ENCODE peak calls at places on chromosome 18, in six cellular contexts. K is GM23338, D is hepatocyte, Y is neural progenitor cell, Q is HCT116, C is GM23248. T is an unnamed sample.

GRCh38 chr18:80127635-80128034 is 18.6 kb downstream of the ADNP2 start:
- DNase-seq in C (no peak), K (no peak), D (no peak), Y (no peak), Q (no peak), T (no peak)

GRCh38 chr18:52992041-52992440 is 652.0 kb downstream of the DCC start:
- DNase-seq in Y (peak), C (no peak), D (peak), Q (no peak), K (peak), T (no peak)

GRCh38 chr18:79538635-79539034 is 141.0 kb upstream of the CTDP1 start:
- DNase-seq in D (no peak), Q (no peak), C (no peak), K (no peak), Y (no peak), T (no peak)

GRCh38 chr18:76460482-76460881 is 34.6 kb downstream of the ZNF516 start:
- DNase-seq in Q (no peak), Y (no peak), C (peak), K (no peak), D (no peak), T (no peak)

GRCh38 chr18:64037812-64038414 is 68.0 kb downstream of the SERPINB8 start:
- DNase-seq in C (peak), Q (peak), K (peak), D (peak), Y (peak), T (peak)

GRCh38 chr18:2846241-2846637 is 567 bp upstream of the EMILIN2 start:
- DNase-seq in Y (peak), C (peak), Q (no peak), D (peak), K (peak), T (no peak)

GRCh38 chr18:30132959-30133358 is 909.6 kb downstream of the DSC3 start:
- DNase-seq in Q (no peak), D (no peak), C (peak), K (no peak), Y (no peak), T (no peak)

GRCh38 chr18:59022167-59022945 is 117.3 kb upstream of the SEC11C start:
- DNase-seq in Q (no peak), K (no peak), D (no peak), Y (no peak), C (peak), T (no peak)

GRCh38 chr18:38933910-38934510 is 1368.4 kb upstream of the CELF4 start:
- DNase-seq in C (no peak), Y (no peak), K (no peak), Q (no peak), D (no peak), T (no peak)

GRCh38 chr18:6561029-6561861 is 146.5 kb upstream of the L3MBTL4 start:
- DNase-seq in Y (peak), K (no peak), C (peak), D (peak), Q (no peak), T (no peak)

GRCh38 chr18:73232933-73233332 is 365.1 kb upstream of the NETO1 start:
- DNase-seq in D (no peak), Q (no peak), K (no peak), Y (no peak), C (no peak), T (no peak)
- TF ChIP-seq EZH2phosphoT487 in D (no peak), Q (no peak), K (no peak), Y (no peak), C (no peak), T (no peak)

GRCh38 chr18:33577688-33578370 is at the start of gene ASXL3:
- DNase-seq in Y (peak), K (peak), C (peak), Q (no peak), D (peak), T (peak)
- TF ChIP-seq EZH2 in Y (no peak), K (no peak), C (no peak), Q (no peak), D (no peak), T (no peak)

DNA sequence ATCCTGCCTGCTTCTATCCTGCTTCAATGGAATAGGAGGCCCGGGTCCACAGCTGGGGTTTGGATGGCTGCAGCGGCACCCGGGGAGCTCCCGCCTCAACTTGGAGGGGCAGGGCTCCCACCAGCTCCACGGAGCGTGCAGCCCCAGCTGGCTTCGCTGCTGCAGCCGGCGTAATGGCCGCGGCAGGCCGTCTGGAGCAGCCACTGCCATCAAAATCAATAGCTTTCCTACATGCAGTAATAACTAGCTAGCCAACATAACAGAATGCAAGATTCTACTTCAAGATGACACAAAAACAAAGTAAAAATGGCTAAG is 154.2 kb upstream of the RMP24 start:
- DNase-seq in C (no peak), Q (no peak), Y (no peak), D (no peak), K (no peak), T (no peak)
- H3K4me2 ChIP-seq in C (no peak), Q (no peak), Y (no peak), D (no peak), K (no peak), T (no peak)

GRCh38 chr18:43265465-43265864 is 11.8 kb downstream of the SYT4 start:
- DNase-seq in C (no peak), K (no peak), Y (no peak), Q (no peak), D (no peak), T (no peak)
- TF ChIP-seq EZH2phosphoT487 in C (no peak), K (no peak), Y (no peak), Q (no peak), D (no peak), T (no peak)

GRCh38 chr18:35775887-35776286 is 194.3 kb downstream of the GALNT1 start:
- DNase-seq in Q (no peak), D (no peak), K (peak), C (peak), Y (peak), T (no peak)
- TF ChIP-seq EZH2 in Q (no peak), D (no peak), K (no peak), C (no peak), Y (no peak), T (no peak)

GRCh38 chr18:48818329-48819254 is 132.2 kb downstream of the SMAD7 start:
- DNase-seq in Q (no peak), C (no peak), D (no peak), K (no peak), Y (no peak), T (no peak)
- H3K4me2 ChIP-seq in Q (no peak), C (no peak), D (no peak), K (no peak), Y (no peak), T (no peak)

DNA sequence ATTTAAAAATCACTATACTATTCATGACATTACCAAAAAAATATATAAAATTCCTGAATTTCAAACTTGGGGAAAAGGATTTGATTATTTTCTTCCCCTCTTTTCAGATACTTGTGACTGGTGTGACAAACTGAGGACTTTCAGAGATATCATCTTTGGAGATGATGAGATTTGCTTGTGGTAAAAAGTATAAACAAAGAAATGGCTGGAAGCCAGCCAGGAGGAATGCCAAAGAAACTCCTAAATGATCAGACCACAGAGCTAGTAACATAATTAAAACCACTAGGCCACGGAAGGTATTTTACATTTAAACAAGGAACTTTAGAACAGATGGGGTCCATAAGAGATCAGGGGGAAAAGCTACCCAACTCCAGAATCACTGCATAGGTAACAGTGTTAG is 58.7 kb downstream of the PIGN start:
- DNase-seq in C (peak), D (no peak), K (no peak), Q (no peak), Y (no peak), T (no peak)
- TF ChIP-seq EZH2phosphoT487 in C (no peak), D (no peak), K (no peak), Q (no peak), Y (no peak), T (no peak)

GRCh38 chr18:10067670-10068659 is 154.1 kb downstream of the VAPA start:
- DNase-seq in Y (no peak), K (no peak), C (no peak), Q (no peak), D (no peak), T (peak)
- TF ChIP-seq EZH2 in Y (no peak), K (no peak), C (no peak), Q (no peak), D (no peak), T (no peak)

DNA sequence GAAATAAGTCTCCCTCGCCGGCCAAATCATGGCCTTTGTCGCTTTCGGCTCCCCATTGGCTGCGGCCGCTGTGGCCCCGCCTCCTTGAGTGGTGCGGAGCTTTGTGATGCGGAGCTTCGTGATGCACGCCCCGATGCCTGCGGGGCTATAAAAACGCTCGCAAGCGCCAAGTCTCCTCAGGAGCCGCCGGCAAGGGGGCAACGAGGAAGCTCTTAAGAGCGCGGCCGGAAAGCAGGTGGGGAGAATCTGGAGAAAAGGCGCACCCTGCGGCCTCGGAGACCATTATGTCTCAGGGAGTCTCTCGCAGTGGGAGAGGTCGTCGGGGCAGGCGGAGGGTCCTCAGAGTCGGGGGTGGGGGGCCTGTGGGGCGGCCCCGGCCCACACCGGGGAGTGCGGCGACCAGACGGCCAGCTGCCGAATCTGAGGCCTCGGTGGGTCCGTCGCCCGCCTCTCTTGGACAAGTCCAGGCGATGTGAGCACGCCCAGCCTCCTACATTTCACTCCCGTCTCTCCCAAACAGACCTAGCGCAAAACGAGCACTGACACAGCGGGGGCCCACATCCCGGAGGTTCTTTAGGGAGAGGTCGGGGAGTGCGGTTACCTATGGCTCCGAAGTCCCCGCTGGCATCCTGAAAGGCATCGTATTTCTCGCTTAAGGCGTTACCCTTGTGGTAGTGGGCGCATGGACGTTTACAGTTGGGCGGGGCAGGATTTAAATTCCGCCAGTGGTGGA is at the start of gene CABYR:
- DNase-seq in Q (no peak), Y (peak), C (peak), D (peak), K (peak), T (no peak)
- H3K4me2 ChIP-seq in Q (no peak), Y (peak), C (peak), D (peak), K (peak), T (no peak)

GRCh38 chr18:834086-834720 is 22.2 kb upstream of the YES1 start:
- DNase-seq in C (no peak), Q (no peak), Y (no peak), D (no peak), K (no peak), T (no peak)
- TF ChIP-seq EZH2phosphoT487 in C (no peak), Q (no peak), Y (no peak), D (no peak), K (no peak), T (no peak)

T was measured in MM.1S.